ENCODE peak calls at places on chromosomes 11 and 22, in six cellular contexts. R is neuronal stem cell, D is H9, E is IMR-90, H is H1, P is mesendoderm. G is an unnamed sample. For H3K4me1, the result is how much of the 10 kb centered on the place peaks cover.

GRCh38 chr22:28801845-28802594 is 1.7 kb upstream of the XBP1 start:
- DNase-seq in R (no peak), D (no peak), E (no peak), H (no peak), P (no peak), G (no peak)

GRCh38 chr11:94762995-94763394 is 5.2 kb upstream of the AMOTL1 start:
- DNase-seq in R (no peak), D (no peak), E (no peak), H (no peak), P (no peak), G (no peak)

GRCh38 chr11:131136476-131136875 is 220.2 kb upstream of the SNX19 start:
- DNase-seq in R (no peak), D (no peak), E (peak), H (no peak), P (no peak), G (no peak)

GRCh38 chr11:100578966-100579365 is 108.1 kb upstream of the ARHGAP42 start:
- DNase-seq in R (no peak), D (peak), E (peak), H (peak), P (peak), G (peak)

GRCh38 chr11:34199525-34199924 is 94.1 kb downstream of the NAT10 start:
- DNase-seq in R (no peak), D (no peak), E (no peak), H (no peak), P (no peak), G (no peak)

GRCh38 chr11:119432484-119433368 is 9.8 kb upstream of the THY1 start:
- DNase-seq in R (no peak), D (no peak), E (peak), H (no peak), P (peak), G (peak)

GRCh38 chr22:50057868-50058311 is at the start of gene TTLL8:
- DNase-seq in R (no peak), D (peak), E (no peak), H (no peak), P (no peak), G (no peak)

GRCh38 chr11:116702772-116703360 is 69.9 kb downstream of the BUD13 start:
- DNase-seq in R (no peak), D (no peak), E (no peak), H (no peak), P (peak), G (no peak)

GRCh38 chr11:67309661-67310061 is 6.3 kb downstream of the SSH3 start:
- DNase-seq in R (no peak), D (no peak), E (no peak), H (no peak), P (no peak), G (no peak)

GRCh38 chr11:117259417-117259816 is 26.9 kb downstream of the RNF214 start:
- DNase-seq in R (no peak), D (no peak), E (peak), H (no peak), P (no peak), G (no peak)

GRCh38 chr11:106086850-106087249 is 9.4 kb downstream of the AASDHPPT start:
- DNase-seq in R (no peak), D (no peak), E (no peak), H (no peak), P (no peak), G (no peak)
- H3K4me1 ChIP-seq in R (under half), D (under half), E (under half), H (under half), P (under half), G (under half)

DNA sequence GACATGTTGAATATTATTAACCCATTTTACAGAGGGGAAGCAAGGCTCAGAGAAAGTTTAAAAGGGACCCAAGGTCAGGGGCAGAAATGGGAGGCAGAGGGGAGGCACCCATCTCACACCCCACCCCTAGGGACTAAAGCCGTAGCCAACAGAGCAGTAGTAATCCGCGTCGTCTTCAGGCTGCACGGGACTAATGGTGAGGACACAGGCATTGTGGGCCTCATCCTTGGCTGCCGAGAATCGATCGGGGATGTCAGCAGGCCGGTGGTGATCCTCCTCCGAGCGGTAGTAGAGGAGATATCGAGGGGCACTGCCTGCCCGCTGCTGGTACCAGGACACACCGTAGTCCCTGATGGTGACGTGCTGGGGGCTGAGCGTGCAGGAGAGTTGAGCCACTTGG is 1.5 kb downstream of the VPREB3 start:
- DNase-seq in R (no peak), D (no peak), E (no peak), H (no peak), P (no peak), G (no peak)
- H3K9ac ChIP-seq in R (no peak), D (no peak), E (no peak), H (no peak), P (no peak), G (no peak)

GRCh38 chr22:35399678-35400334 is at the start of gene MCM5:
- DNase-seq in R (peak), D (peak), E (peak), H (peak), P (peak), G (peak)
- H3K18ac ChIP-seq in R (peak), D (peak), E (peak), H (peak), P (peak), G (peak)

GRCh38 chr11:72072348-72072747 is 8.0 kb downstream of the NUMA1 start:
- DNase-seq in R (no peak), D (no peak), E (peak), H (no peak), P (peak), G (peak)
- H3K4me1 ChIP-seq in R (under half), D (under half), E (under half), H (under half), P (under half), G (under half)

DNA sequence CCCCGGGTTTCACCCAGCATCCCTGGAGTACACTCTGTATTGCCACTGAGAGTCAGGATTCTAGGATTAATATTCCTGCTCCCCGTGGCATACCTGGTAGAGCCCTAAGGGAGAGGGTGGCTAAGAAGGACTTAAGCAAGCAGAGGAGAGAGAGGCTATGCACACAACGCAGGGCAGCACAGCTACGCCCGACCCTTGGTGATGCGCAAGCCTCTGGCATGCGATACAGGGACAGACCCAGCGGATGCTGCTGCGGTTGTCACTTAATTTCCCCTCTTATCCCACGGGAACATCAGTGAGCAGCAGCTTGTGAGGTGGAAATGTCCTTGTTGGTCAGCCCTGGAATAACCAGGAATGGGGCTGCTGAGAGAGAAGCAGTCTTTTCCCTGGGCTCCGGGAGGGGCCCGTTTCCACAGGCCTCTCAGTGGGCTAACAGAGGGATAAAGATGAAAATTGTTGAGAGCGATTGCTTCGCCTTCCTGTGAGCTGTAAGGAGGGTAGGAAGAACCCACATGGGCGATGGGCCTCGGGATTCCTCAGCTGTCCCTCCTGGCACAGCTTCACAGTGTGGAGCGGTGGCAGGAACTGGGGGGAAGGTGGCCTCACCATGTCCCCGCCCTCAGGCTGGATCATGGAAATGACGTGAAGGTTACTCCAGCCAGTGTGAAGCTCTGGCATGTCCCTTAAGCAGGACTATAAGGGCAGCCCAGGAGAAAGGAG is 48.4 kb upstream of the RAB1B start:
- DNase-seq in R (no peak), D (peak), E (no peak), H (no peak), P (no peak), G (no peak)
- H3K9ac ChIP-seq in R (peak), D (no peak), E (no peak), H (no peak), P (no peak), G (no peak)